ENCODE peak calls at places on chromosomes 13 and 19, in nine cellular contexts. Q is small intestine; B is tibial nerve; C is body of pancreas; J is fibroblast of lung; P is brain microvascular endothelial cell; S is CD8-positive, alpha-beta T cell; X is ovary; H is WERI-Rb-1. D is an unnamed sample.
A peak's percentile ranks its signal among the peaks of the same experiment; 100 is the strongest.

GRCh38 chr13:77674802-77675201 is 22.7 kb upstream of the SLAIN1 start:
- DNase-seq in Q (no peak), B (no peak), C (no peak), J (no peak), P (no peak), S (no peak), X (no peak), H (no peak), D (no peak)

GRCh38 chr13:33112745-33113144 is 96.5 kb downstream of the KL start:
- DNase-seq in Q (no peak), B (no peak), C (no peak), J (peak; percentile 40), P (peak; percentile 67), S (no peak), X (no peak), H (no peak), D (no peak)

GRCh38 chr13:111547726-111548273 is 227.4 kb downstream of the TEX29 start:
- DNase-seq in Q (no peak), B (no peak), C (no peak), J (no peak), P (no peak), S (no peak), X (no peak), H (no peak), D (no peak)

GRCh38 chr13:113839536-113840204 is 24.2 kb downstream of the GAS6 start:
- DNase-seq in Q (peak; percentile 88), B (no peak), C (peak; percentile 74), J (no peak), P (no peak), S (no peak), X (peak; percentile 41), H (no peak), D (no peak)

GRCh38 chr13:67574320-67575233 is 344.4 kb upstream of the PCDH9 start:
- DNase-seq in Q (no peak), B (no peak), C (no peak), J (peak; percentile 47), P (peak; percentile 20), S (no peak), X (no peak), H (no peak), D (peak; percentile 35)

GRCh38 chr19:6534451-6535093 is 3.7 kb downstream of the TNFSF9 start:
- DNase-seq in Q (no peak), B (no peak), C (peak; percentile 20), J (no peak), P (no peak), S (no peak), X (no peak), H (no peak), D (no peak)

GRCh38 chr19:13262450-13262849 is 112.2 kb downstream of the IER2 start:
- DNase-seq in Q (peak; percentile 70), B (no peak), C (no peak), J (peak; percentile 72), P (peak; percentile 45), S (no peak), X (no peak), H (no peak), D (no peak)

GRCh38 chr13:99982021-99982740 is 597 bp downstream of the ZIC2 start:
- DNase-seq in Q (no peak), B (no peak), C (no peak), J (no peak), P (no peak), S (no peak), X (no peak), H (peak; percentile 53), D (no peak)

GRCh38 chr19:38375098-38375493 is 725 bp downstream of the PSMD8 start:
- DNase-seq in Q (no peak), B (no peak), C (no peak), J (peak; percentile 17), P (no peak), S (no peak), X (no peak), H (no peak), D (no peak)

GRCh38 chr19:7618366-7618765 is 11.0 kb downstream of the XAB2 start:
- DNase-seq in Q (no peak), B (no peak), C (peak; percentile 91), J (no peak), P (no peak), S (no peak), X (no peak), H (peak; percentile 61), D (no peak)
- H3K27ac ChIP-seq in Q (peak overlapping the region; percentile 85), B (no peak overlapping the region), C (peak overlapping the region; percentile 100), J (no peak overlapping the region), P (no peak overlapping the region), S (no peak overlapping the region), X (no peak overlapping the region), H (peak overlapping the region; percentile 78), D (peak overlapping the region; percentile 48)

GRCh38 chr13:25934127-25934526 is 117.7 kb downstream of the SHISA2 start:
- DNase-seq in Q (no peak), B (no peak), C (no peak), J (no peak), P (no peak), S (no peak), X (no peak), H (no peak), D (no peak)
- H3K4me3 ChIP-seq in Q (no peak overlapping the region), B (no peak overlapping the region), C (no peak overlapping the region), J (no peak overlapping the region), P (no peak overlapping the region), S (no peak overlapping the region), X (no peak overlapping the region), H (no peak overlapping the region), D (no peak overlapping the region)

DNA sequence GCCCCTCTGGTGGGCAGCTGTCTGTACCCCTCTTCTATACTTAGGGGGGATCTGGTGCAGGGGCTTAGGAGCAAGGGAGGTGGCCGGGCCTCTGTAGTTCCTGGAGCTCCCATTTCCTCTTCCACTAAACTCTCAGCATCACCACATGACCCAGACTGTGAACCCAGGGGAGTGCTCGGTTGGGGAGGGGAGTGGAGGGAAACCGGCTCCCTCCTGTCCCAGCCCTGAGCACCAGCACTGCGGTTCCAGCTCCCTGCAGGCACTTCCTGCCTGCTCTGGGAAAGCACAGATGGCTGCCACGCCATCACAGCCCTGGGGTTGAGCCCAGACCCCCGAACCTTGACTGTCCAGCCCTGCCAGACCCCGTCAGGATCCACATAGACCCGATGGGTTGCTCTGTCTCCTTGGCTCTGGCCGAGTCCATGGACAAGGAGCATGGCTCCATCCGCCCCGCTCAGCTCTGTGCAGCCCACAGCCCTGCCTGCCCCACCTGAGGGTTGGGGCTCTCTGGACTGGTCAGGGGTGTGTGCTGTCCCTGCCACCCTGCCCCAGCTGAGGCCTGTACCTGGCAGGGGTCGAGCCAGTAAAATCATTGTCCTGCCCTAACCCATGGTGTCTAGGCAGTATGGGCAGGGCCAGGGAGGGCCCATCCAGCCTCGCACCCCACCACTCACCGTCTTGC is 36.0 kb upstream of the SLC7A10 start:
- DNase-seq in Q (no peak), B (no peak), C (no peak), J (no peak), P (no peak), S (no peak), X (no peak), H (no peak), D (no peak)
- H3K27ac ChIP-seq in Q (no peak overlapping the region), B (no peak overlapping the region), C (no peak overlapping the region), J (no peak overlapping the region), P (no peak overlapping the region), S (no peak overlapping the region), X (no peak overlapping the region), H (no peak overlapping the region), D (no peak overlapping the region)

GRCh38 chr19:2624537-2625091 is 77.9 kb downstream of the GNG7 start:
- DNase-seq in Q (no peak), B (no peak), C (peak; percentile 70), J (no peak), P (no peak), S (no peak), X (no peak), H (peak; percentile 49), D (no peak)
- H3K4me3 ChIP-seq in Q (no peak overlapping the region), B (no peak overlapping the region), C (no peak overlapping the region), J (no peak overlapping the region), P (no peak overlapping the region), S (no peak overlapping the region), X (no peak overlapping the region), H (no peak overlapping the region), D (no peak overlapping the region)

DNA sequence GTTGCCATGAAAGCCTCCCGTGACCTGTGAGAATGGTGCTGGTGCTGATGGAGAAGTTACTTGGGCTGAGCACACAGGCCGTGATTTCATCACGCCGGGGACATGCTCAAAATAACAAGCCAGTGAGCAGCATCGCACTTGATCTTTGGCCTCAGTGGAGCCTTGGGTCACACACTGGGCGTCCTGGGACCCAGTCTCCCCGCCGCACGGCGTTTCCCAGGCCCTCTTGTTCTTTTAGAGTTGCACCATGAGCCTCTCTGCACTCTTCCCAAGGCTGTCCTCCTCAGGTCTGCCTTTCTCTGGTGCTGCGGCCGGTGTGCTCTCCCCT is 9.5 kb upstream of the NDUFS7 start:
- DNase-seq in Q (no peak), B (no peak), C (no peak), J (no peak), P (no peak), S (no peak), X (no peak), H (no peak), D (no peak)
- H3K27ac ChIP-seq in Q (no peak overlapping the region), B (no peak overlapping the region), C (peak overlapping the region; percentile 75), J (no peak overlapping the region), P (no peak overlapping the region), S (no peak overlapping the region), X (no peak overlapping the region), H (no peak overlapping the region), D (no peak overlapping the region)